ENCODE peak calls at places on chromosomes 11 and 22, in ten cellular contexts. Z is sigmoid colon, E is bronchial epithelial cell, C is BE2C, M is thoracic aorta, X is brain microvascular endothelial cell, I is body of pancreas, R is Caco-2, W is PC-3, N is pancreas. U is an unnamed sample. For H3K27me3 and H3K36me3, the result is how much of the 10 kb centered on the place peaks cover.

GRCh38 chr11:63610604-63611394 is 3.4 kb downstream of the PLAAT3 start:
- DNase-seq in N (no peak), M (no peak), W (no peak), I (no peak), Z (peak), X (peak), C (no peak), R (no peak), E (no peak), U (peak)

GRCh38 chr22:19057539-19057938 is 64.7 kb downstream of the DGCR2 start:
- DNase-seq in Z (peak), R (no peak), I (no peak), N (peak), X (no peak), W (no peak), C (no peak), M (no peak), E (no peak), U (peak)

GRCh38 chr11:78752528-78752927 is 177.9 kb upstream of the NARS2 start:
- DNase-seq in C (no peak), W (peak), X (no peak), M (no peak), Z (no peak), R (no peak), E (no peak), I (no peak), N (no peak), U (no peak)

GRCh38 chr11:100639140-100639539 is 47.9 kb upstream of the ARHGAP42 start:
- DNase-seq in N (no peak), E (peak), I (no peak), R (no peak), C (no peak), M (no peak), Z (no peak), X (peak), W (no peak), U (no peak)

GRCh38 chr22:44732017-44732561 is 20.3 kb upstream of the ARHGAP8 start:
- DNase-seq in R (no peak), X (no peak), Z (no peak), I (no peak), W (no peak), C (no peak), N (no peak), E (no peak), M (no peak), U (peak)

GRCh38 chr11:105609341-105609781 is 512 bp upstream of the GRIA4 start:
- DNase-seq in X (peak), E (peak), W (peak), Z (no peak), R (peak), M (no peak), N (no peak), I (no peak), C (peak), U (peak)

GRCh38 chr11:61124574-61125309 is 22.5 kb downstream of the CD5 start:
- DNase-seq in Z (no peak), R (no peak), W (peak), N (no peak), C (no peak), X (no peak), I (peak), E (peak), M (no peak), U (no peak)

GRCh38 chr11:20647976-20648565 is 21.3 kb upstream of the NELL1 start:
- DNase-seq in I (peak), N (peak), W (peak), E (peak), Z (no peak), M (no peak), C (peak), R (peak), X (peak), U (peak)

GRCh38 chr11:44977493-44977984 is 26.9 kb upstream of the TP53I11 start:
- DNase-seq in R (no peak), X (no peak), M (no peak), W (peak), E (peak), N (no peak), C (no peak), I (peak), Z (no peak), U (peak)

GRCh38 chr11:111465400-111465799 is 46.8 kb downstream of the BTG4 start:
- DNase-seq in N (no peak), Z (no peak), E (peak), M (no peak), X (peak), W (peak), I (no peak), R (no peak), C (no peak), U (no peak)

GRCh38 chr11:116733386-116733755 is 39.4 kb downstream of the BUD13 start:
- DNase-seq in I (no peak), N (no peak), M (no peak), X (no peak), E (no peak), R (no peak), Z (no peak), C (no peak), W (no peak), U (no peak)

GRCh38 chr22:27168681-27169080 is 511.3 kb downstream of the MIAT start:
- DNase-seq in W (no peak), I (no peak), X (no peak), R (no peak), M (no peak), C (no peak), E (no peak), Z (no peak), N (no peak), U (no peak)
- H3K27me3 ChIP-seq in W (under half), I (under half), X (under half), R (under half), M (under half), C (under half), E (under half), Z (under half), N (under half), U (under half)

GRCh38 chr11:2532704-2533641 is 88.2 kb downstream of the KCNQ1 start:
- DNase-seq in N (peak), I (peak), M (peak), C (peak), W (peak), E (peak), Z (peak), R (peak), X (peak), U (peak)
- H3K4me3 ChIP-seq in N (peak), I (no peak), M (peak), C (no peak), W (peak), E (no peak), Z (peak), R (no peak), X (peak), U (no peak)

DNA sequence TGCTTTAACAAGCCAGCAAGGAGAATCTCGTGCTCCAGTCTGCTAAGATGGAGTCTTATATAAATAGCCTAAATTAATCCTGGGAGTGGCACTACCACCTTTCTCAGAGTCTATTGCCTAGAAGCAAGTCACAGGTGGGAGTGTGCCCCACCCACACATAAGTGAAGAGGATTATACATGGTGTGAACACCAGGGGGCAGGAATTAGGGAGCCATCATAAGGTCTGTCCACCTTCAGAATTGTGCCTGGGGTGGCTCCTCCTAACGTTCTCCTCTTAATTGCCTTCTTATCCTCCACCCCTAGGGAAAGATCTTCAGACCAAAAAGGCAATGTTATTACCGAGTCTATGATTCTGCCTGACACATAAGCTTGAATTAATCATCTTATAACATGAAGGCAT is 276.8 kb upstream of the SESN3 start:
- DNase-seq in Z (no peak), C (no peak), I (no peak), E (no peak), M (no peak), N (no peak), R (no peak), W (no peak), X (no peak), U (no peak)
- H3K36me3 ChIP-seq in Z (under half), C (under half), I (under half), E (under half), M (under half), N (under half), R (under half), W (under half), X (under half), U (under half)

GRCh38 chr22:36725366-36726006 is 21.9 kb upstream of the CACNG2 start:
- DNase-seq in W (no peak), E (no peak), M (no peak), R (no peak), C (no peak), I (no peak), X (no peak), N (no peak), Z (peak), U (peak)
- H3K27me3 ChIP-seq in W (under half), E (under half), M (under half), R (under half), C (under half), I (under half), X (under half), N (under half), Z (under half), U (under half)

GRCh38 chr11:126360049-126360446 is 4.6 kb downstream of the ST3GAL4 start:
- DNase-seq in I (no peak), X (no peak), R (no peak), N (no peak), M (no peak), Z (no peak), C (no peak), E (no peak), W (no peak), U (no peak)

GRCh38 chr11:126359431-126360048 is 4.1 kb downstream of the ST3GAL4 start:
- DNase-seq in X (no peak), R (no peak), C (peak), I (peak), E (no peak), N (peak), Z (peak), M (no peak), W (no peak), U (peak)

GRCh38 chr11:126358763-126359160 is 3.3 kb downstream of the ST3GAL4 start:
- DNase-seq in R (no peak), I (no peak), W (no peak), Z (peak), N (no peak), E (no peak), C (no peak), M (no peak), X (no peak), U (peak)

GRCh38 chr11:126357055-126357962 is 1.8 kb downstream of the ST3GAL4 start:
- DNase-seq in M (no peak), E (no peak), W (no peak), C (no peak), Z (peak), X (no peak), I (no peak), N (no peak), R (no peak), U (no peak)

GRCh38 chr11:126357969-126358762 is 2.7 kb downstream of the ST3GAL4 start:
- DNase-seq in I (no peak), R (no peak), X (no peak), W (no peak), Z (peak), C (no peak), M (no peak), E (no peak), N (no peak), U (peak)
- H3K4me3 ChIP-seq in I (no peak), R (no peak), X (no peak), W (peak), Z (peak), C (peak), M (peak), E (no peak), N (no peak), U (no peak)

GRCh38 chr22:37983860-37984791 is at the start of gene SOX10:
- DNase-seq in M (no peak), W (no peak), R (no peak), X (no peak), N (no peak), I (no peak), E (no peak), Z (no peak), C (no peak), U (peak)

GRCh38 chr22:37979782-37980181 is 4.6 kb downstream of the SOX10 start:
- DNase-seq in N (no peak), M (no peak), R (no peak), E (no peak), W (no peak), Z (no peak), X (no peak), C (no peak), I (no peak), U (peak)

GRCh38 chr22:37982938-37983859 is 1.2 kb downstream of the SOX10 start:
- DNase-seq in C (no peak), E (no peak), X (no peak), I (no peak), N (no peak), R (no peak), Z (no peak), M (no peak), W (no peak), U (peak)

GRCh38 chr22:37982151-37982838 is 2.1 kb downstream of the SOX10 start:
- DNase-seq in N (no peak), Z (no peak), W (no peak), R (no peak), C (no peak), M (no peak), E (no peak), I (no peak), X (no peak), U (peak)

GRCh38 chr22:37981282-37982011 is 2.9 kb downstream of the SOX10 start:
- DNase-seq in X (no peak), M (no peak), Z (no peak), C (no peak), R (no peak), I (no peak), N (no peak), W (no peak), E (no peak), U (no peak)
- H3K36me3 ChIP-seq in X (under half), M (under half), Z (under half), C (under half), R (under half), I (under half), N (under half), W (under half), E (under half), U (under half)

GRCh38 chr11:121572581-121573059 is 119.9 kb upstream of the SORL1-AS1 start:
- DNase-seq in E (no peak), R (no peak), W (no peak), M (no peak), N (no peak), I (peak), Z (no peak), X (no peak), C (no peak), U (no peak)

GRCh38 chr11:121567988-121568387 is 115.2 kb upstream of the SORL1-AS1 start:
- DNase-seq in R (no peak), I (no peak), X (no peak), M (no peak), N (no peak), C (no peak), E (no peak), Z (no peak), W (peak), U (no peak)

GRCh38 chr11:121566279-121567168 is 113.8 kb upstream of the SORL1-AS1 start:
- DNase-seq in Z (no peak), C (no peak), M (no peak), I (no peak), E (no peak), R (no peak), X (no peak), N (no peak), W (no peak), U (no peak)

GRCh38 chr11:121571466-121571865 is 118.7 kb upstream of the SORL1-AS1 start:
- DNase-seq in N (no peak), E (no peak), I (no peak), R (no peak), W (no peak), C (no peak), Z (no peak), M (no peak), X (no peak), U (no peak)

GRCh38 chr11:121570453-121570852 is 117.7 kb upstream of the SORL1-AS1 start:
- DNase-seq in I (no peak), C (no peak), X (no peak), M (no peak), R (no peak), Z (no peak), E (no peak), W (no peak), N (no peak), U (no peak)
- H3K27me3 ChIP-seq in I (under half), C (under half), X (under half), M (under half), R (under half), Z (under half), E (under half), W (under half), N (under half), U (under half)

GRCh38 chr11:126485021-126485781 is 129.7 kb downstream of the ST3GAL4 start:
- DNase-seq in Z (peak), N (no peak), E (peak), M (no peak), I (no peak), W (peak), X (peak), C (no peak), R (no peak), U (no peak)

GRCh38 chr11:126482586-126483108 is 127.2 kb downstream of the ST3GAL4 start:
- DNase-seq in R (no peak), X (no peak), M (no peak), C (no peak), W (no peak), N (no peak), Z (peak), I (no peak), E (peak), U (no peak)

GRCh38 chr11:126485986-126486635 is 130.6 kb downstream of the ST3GAL4 start:
- DNase-seq in E (no peak), X (no peak), Z (peak), I (no peak), N (no peak), M (no peak), R (no peak), C (no peak), W (no peak), U (no peak)

GRCh38 chr11:126483796-126484195 is 128.3 kb downstream of the ST3GAL4 start:
- DNase-seq in E (no peak), M (no peak), W (no peak), X (no peak), R (no peak), I (no peak), C (no peak), Z (peak), N (no peak), U (no peak)

GRCh38 chr11:126484266-126484665 is 128.8 kb downstream of the ST3GAL4 start:
- DNase-seq in W (peak), E (peak), M (no peak), R (no peak), C (no peak), N (no peak), X (no peak), Z (no peak), I (no peak), U (no peak)
- H3K4me3 ChIP-seq in W (no peak), E (no peak), M (no peak), R (no peak), C (no peak), N (no peak), X (no peak), Z (no peak), I (no peak), U (no peak)

U was measured in H7.